ENCODE peak calls at places on chromosomes 11 and 22, in eight cellular contexts. Y is stomach, R is colonic mucosa, U is cardiac muscle cell, P is Caco-2, W is GM13976, H is IMR-90, Z is astrocyte of the cerebellum. C is an unnamed sample.

GRCh38 chr22:48892571-48893287 is 934.9 kb downstream of the BRD1 start:
- DNase-seq in Y (no peak), R (no peak), U (no peak), P (peak; percentile 14), W (peak; percentile 9), H (no peak), Z (no peak), C (no peak)

GRCh38 chr11:128715691-128716153 is 21.9 kb downstream of the FLI1 start:
- DNase-seq in Y (no peak), R (no peak), U (peak; percentile 90), P (no peak), W (no peak), H (peak; percentile 40), Z (peak; percentile 58), C (no peak)

GRCh38 chr11:128941573-128942271 is 949 bp downstream of the TP53AIP1 start:
- DNase-seq in Y (no peak), R (no peak), U (no peak), P (no peak), W (no peak), H (no peak), Z (no peak), C (no peak)

GRCh38 chr11:118740892-118741291 is 50.1 kb downstream of the DDX6 start:
- DNase-seq in Y (no peak), R (no peak), U (no peak), P (no peak), W (no peak), H (no peak), Z (no peak), C (no peak)

GRCh38 chr11:10309163-10310093 is 4.6 kb downstream of the ADM start:
- DNase-seq in Y (peak; percentile 91), R (peak; percentile 78), U (peak; percentile 91), P (peak; percentile 65), W (no peak), H (peak; percentile 92), Z (peak; percentile 78), C (peak; percentile 18)

GRCh38 chr22:20114506-20115475 is 1.1 kb upstream of the RANBP1 start:
- DNase-seq in Y (no peak), R (no peak), U (no peak), P (no peak), W (no peak), H (no peak), Z (no peak), C (no peak)

GRCh38 chr11:130648601-130649000 is 200.2 kb downstream of the ADAMTS15 start:
- DNase-seq in Y (no peak), R (no peak), U (peak; percentile 63), P (no peak), W (no peak), H (no peak), Z (no peak), C (no peak)

GRCh38 chr11:32817181-32817842 is 12.4 kb upstream of the PRRG4 start:
- DNase-seq in Y (no peak), R (no peak), U (no peak), P (no peak), W (no peak), H (no peak), Z (no peak), C (no peak)

GRCh38 chr11:121068787-121069186 is 32.3 kb upstream of the TECTA start:
- DNase-seq in Y (no peak), R (peak; percentile 43), U (no peak), P (peak; percentile 48), W (no peak), H (no peak), Z (no peak), C (no peak)

GRCh38 chr11:11582261-11582701 is 39.5 kb downstream of the GALNT18 start:
- DNase-seq in Y (no peak), R (no peak), U (no peak), P (no peak), W (no peak), H (no peak), Z (no peak), C (no peak)

GRCh38 chr22:21760640-21761039 is 25.0 kb upstream of the YPEL1 start:
- DNase-seq in Y (no peak), R (no peak), U (peak; percentile 40), P (no peak), W (no peak), H (peak; percentile 98), Z (peak; percentile 88), C (no peak)

GRCh38 chr11:42249956-42250355 is 790.5 kb upstream of the LRRC4C start:
- DNase-seq in Y (no peak), R (no peak), U (peak; percentile 56), P (no peak), W (no peak), H (no peak), Z (no peak), C (no peak)

GRCh38 chr22:23215294-23216204 is 35.2 kb downstream of the BCR start:
- DNase-seq in Y (peak; percentile 66), R (no peak), U (peak; percentile 25), P (no peak), W (no peak), H (peak; percentile 64), Z (no peak), C (peak; percentile 33)

GRCh38 chr11:44446996-44447771 is 118.3 kb upstream of the CD82 start:
- DNase-seq in Y (peak; percentile 15), R (no peak), U (no peak), P (no peak), W (no peak), H (no peak), Z (no peak), C (no peak)

DNA sequence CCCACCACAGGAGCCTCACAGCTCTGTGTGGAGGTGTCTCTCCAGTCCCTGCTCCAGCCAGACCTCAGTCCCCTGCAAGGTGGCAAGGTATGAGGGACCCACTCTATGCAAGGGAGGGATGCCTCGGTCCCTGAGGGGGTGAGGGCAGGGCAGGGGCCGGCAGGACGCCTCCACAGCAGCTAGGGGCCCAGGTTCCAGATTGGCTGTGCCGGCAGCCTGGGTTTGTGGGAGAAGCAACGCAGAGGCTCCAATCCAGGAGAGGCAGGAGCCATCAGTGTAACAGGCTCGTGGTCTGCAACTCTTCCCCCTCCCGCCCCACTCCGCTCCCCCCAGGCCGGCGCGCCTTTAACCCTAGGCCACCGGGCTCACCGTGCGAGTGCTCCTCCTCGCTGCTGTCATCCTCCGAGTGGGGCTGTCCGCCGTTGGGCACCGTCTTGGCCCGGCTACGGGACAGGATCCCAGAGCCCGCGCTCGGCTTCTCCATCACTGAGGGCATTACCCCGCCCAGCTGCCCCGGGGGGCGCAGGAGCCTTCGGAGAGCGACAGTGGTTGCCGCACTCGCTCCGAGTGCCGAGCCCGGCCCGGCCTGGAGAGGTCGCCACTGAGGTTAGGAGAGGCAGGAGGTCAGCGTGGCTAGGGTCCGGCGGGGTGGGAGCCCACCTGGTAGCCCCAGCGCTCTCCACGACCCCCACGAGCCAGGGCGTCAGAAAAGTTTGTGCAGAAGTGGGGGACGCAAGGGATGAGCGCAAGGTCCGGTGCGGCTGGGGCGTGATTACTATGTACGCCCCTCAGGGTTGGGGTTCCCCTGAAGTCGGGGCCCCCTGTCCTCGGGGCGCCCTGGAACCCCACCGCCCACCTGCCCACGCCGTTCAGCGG is 765 bp downstream of the RCOR2 start:
- DNase-seq in Y (peak; percentile 37), R (peak; percentile 78), U (peak; percentile 47), P (peak; percentile 71), W (peak; percentile 74), H (no peak), Z (no peak), C (peak; percentile 66)
- TF ChIP-seq CTCF in Y (no peak), R (peak; percentile 41), U (peak; percentile 59), P (peak; percentile 66), W (peak; percentile 49), H (peak; percentile 46), Z (peak; percentile 59), C (peak; percentile 64)

DNA sequence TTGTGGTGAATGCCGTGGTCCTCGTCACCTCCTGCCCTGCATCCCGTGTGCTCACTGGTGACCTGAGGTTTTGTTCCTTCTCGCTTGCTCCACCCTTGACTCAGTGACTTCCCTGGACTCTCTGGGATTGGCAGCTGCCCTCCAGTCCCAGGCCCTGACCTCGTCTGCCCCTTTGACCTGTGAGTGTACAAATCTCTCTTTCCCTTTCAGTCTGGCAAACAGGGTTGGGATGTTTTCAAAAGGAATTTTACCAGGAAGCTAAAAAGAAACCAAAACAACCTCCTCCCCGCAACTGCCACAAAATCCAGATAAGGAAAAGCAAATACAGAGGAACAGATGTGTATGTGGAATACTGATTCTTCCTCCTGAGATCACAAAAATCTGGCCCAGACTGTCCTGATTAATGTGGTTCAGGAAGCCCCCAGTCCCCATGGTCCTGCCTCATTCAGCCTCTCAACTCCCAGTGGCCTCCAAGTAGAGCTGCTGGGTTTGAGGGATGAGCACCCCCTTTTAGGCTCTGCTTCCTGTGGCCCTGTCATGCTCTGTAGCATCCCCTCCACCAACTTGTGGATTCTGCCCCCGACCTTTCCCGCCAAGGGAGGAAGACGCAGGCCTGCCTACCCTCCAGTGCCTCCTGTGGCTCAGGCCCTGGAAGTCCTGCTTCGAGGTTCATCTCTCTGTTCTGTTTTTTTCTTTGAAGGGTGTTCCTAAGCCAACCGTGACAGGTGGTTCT is 15.2 kb downstream of the ROBO4 start:
- DNase-seq in Y (no peak), R (peak; percentile 45), U (peak; percentile 51), P (peak; percentile 44), W (no peak), H (no peak), Z (no peak), C (no peak)
- TF ChIP-seq CTCF in Y (no peak), R (no peak), U (no peak), P (no peak), W (no peak), H (no peak), Z (no peak), C (no peak)

GRCh38 chr11:17764446-17765218 is 30.1 kb downstream of the KCNC1 start:
- DNase-seq in Y (no peak), R (no peak), U (no peak), P (no peak), W (no peak), H (no peak), Z (no peak), C (no peak)

GRCh38 chr11:17763703-17764102 is 29.1 kb downstream of the KCNC1 start:
- DNase-seq in Y (no peak), R (no peak), U (no peak), P (no peak), W (no peak), H (no peak), Z (no peak), C (no peak)

GRCh38 chr11:17763244-17763643 is 28.7 kb downstream of the KCNC1 start:
- DNase-seq in Y (no peak), R (no peak), U (no peak), P (no peak), W (no peak), H (no peak), Z (no peak), C (no peak)

GRCh38 chr11:17762309-17762974 is 27.9 kb downstream of the KCNC1 start:
- DNase-seq in Y (no peak), R (no peak), U (no peak), P (no peak), W (peak; percentile 57), H (no peak), Z (no peak), C (no peak)

GRCh38 chr11:17760102-17761029 is 25.8 kb downstream of the KCNC1 start:
- DNase-seq in Y (peak; percentile 61), R (peak; percentile 66), U (peak; percentile 55), P (peak; percentile 68), W (peak; percentile 79), H (peak; percentile 39), Z (no peak), C (peak; percentile 62)
- TF ChIP-seq CTCF in Y (no peak), R (peak; percentile 50), U (peak; percentile 72), P (peak; percentile 87), W (peak; percentile 43), H (peak; percentile 73), Z (peak; percentile 60), C (no peak)

DNA sequence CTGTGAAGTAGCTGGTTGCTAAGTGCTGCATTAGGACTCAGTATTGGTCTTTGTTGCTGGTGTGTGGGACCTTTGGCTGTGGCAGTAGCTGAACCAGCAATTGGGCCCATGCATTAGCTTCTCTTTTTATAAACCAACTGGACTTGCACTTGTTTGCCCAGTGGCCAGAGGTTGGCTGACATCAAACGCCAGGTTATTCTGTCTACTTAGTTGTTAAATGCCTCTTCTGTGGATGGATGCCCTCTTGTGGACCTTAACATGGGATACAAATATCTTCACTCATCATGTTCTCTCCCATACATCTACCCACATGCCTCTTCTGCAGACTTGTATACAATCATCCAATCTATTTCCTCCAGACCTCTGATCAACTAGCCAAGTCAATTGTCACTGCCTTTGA is 26.4 kb upstream of the ARHGAP20 start:
- DNase-seq in Y (no peak), R (no peak), U (no peak), P (no peak), W (no peak), H (no peak), Z (no peak), C (no peak)
- TF ChIP-seq CTCF in Y (no peak), R (no peak), U (no peak), P (peak; percentile 14), W (no peak), H (no peak), Z (no peak), C (no peak)